ENCODE peak calls at places on chromosomes 6 and 20, in four cellular contexts. Y is GM23248, I is IMR-90, G is fibroblast of lung. L is an unnamed sample. For H3K27me3, the result is how much of the 10 kb centered on the place peaks cover.

GRCh38 chr6:79984261-79984660 is 20.2 kb upstream of the TTK start:
- DNase-seq in Y (peak), I (no peak), G (no peak), L (peak)

GRCh38 chr20:20513720-20514119 is 145.8 kb downstream of the INSM1 start:
- DNase-seq in Y (no peak), I (no peak), G (no peak), L (no peak)

GRCh38 chr6:157861814-157862213 is 38.8 kb downstream of the SNX9 start:
- DNase-seq in Y (peak), I (peak), G (peak), L (peak)

GRCh38 chr6:11120273-11121005 is 8.9 kb upstream of the ERVFRD-1 start:
- DNase-seq in Y (peak), I (peak), G (peak), L (peak)

GRCh38 chr6:146913842-146914562 is 290.2 kb upstream of the STXBP5 start:
- DNase-seq in Y (peak), I (peak), G (peak), L (peak)

GRCh38 chr6:118580585-118581419 is 32.7 kb downstream of the PLN start:
- DNase-seq in Y (peak), I (peak), G (peak), L (peak)

GRCh38 chr20:23086056-23086551 is at the start of gene CD93:
- DNase-seq in Y (peak), I (peak), G (no peak), L (peak)

GRCh38 chr6:55953384-55953783 is 78.0 kb upstream of the BMP5 start:
- DNase-seq in Y (peak), I (peak), G (peak), L (peak)

GRCh38 chr6:26087284-26088115 is at the start of gene HFE:
- DNase-seq in Y (peak), I (peak), G (peak), L (peak)

GRCh38 chr20:62030834-62031434 is 34.7 kb downstream of the TAF4 start:
- DNase-seq in Y (no peak), I (no peak), G (no peak), L (no peak)

GRCh38 chr6:97440590-97441176 is 157.7 kb upstream of the MMS22L start:
- DNase-seq in Y (peak), I (peak), G (peak), L (peak)

GRCh38 chr20:41786158-41786557 is 168.0 kb upstream of the CHD6 start:
- DNase-seq in Y (peak), I (peak), G (peak), L (no peak)

GRCh38 chr6:15481892-15482291 is 180.9 kb downstream of the DTNBP1 start:
- DNase-seq in Y (no peak), I (no peak), G (no peak), L (no peak)

GRCh38 chr6:83867043-83867442 is 7.6 kb downstream of the CYB5R4 start:
- DNase-seq in Y (no peak), I (no peak), G (no peak), L (no peak)

GRCh38 chr6:73923899-73924485 is 228.0 kb downstream of the CD109 start:
- DNase-seq in Y (peak), I (peak), G (no peak), L (no peak)

GRCh38 chr6:79989641-79990040 is 14.8 kb upstream of the TTK start:
- DNase-seq in Y (no peak), I (no peak), G (no peak), L (no peak)

GRCh38 chr20:16397053-16397452 is 176.2 kb downstream of the KIF16B start:
- DNase-seq in Y (peak), I (no peak), G (peak), L (peak)

GRCh38 chr6:83908813-83909212 is 49.3 kb downstream of the CYB5R4 start:
- DNase-seq in Y (peak), I (peak), G (no peak), L (peak)

GRCh38 chr20:62733250-62733842 is 24.7 kb downstream of the NTSR1 start:
- DNase-seq in Y (no peak), I (no peak), G (no peak), L (no peak)

GRCh38 chr20:33563788-33564187 is 73.9 kb downstream of the CBFA2T2 start:
- DNase-seq in Y (no peak), I (no peak), G (no peak), L (no peak)

GRCh38 chr20:62368629-62369507 is 1.8 kb upstream of the LAMA5 start:
- DNase-seq in Y (peak), I (peak), G (peak), L (no peak)

GRCh38 chr20:25283221-25283951 is 35.5 kb downstream of the PYGB start:
- DNase-seq in Y (no peak), I (no peak), G (no peak), L (no peak)

GRCh38 chr6:90319979-90320667 is 23.5 kb upstream of the BACH2 start:
- DNase-seq in Y (no peak), I (no peak), G (no peak), L (no peak)

GRCh38 chr6:42428326-42429041 is 23.2 kb downstream of the TRERF1 start:
- DNase-seq in Y (peak), I (peak), G (peak), L (peak)

GRCh38 chr6:157235600-157236039 is 87.7 kb downstream of the TMEM242 start:
- DNase-seq in Y (peak), I (peak), G (peak), L (peak)

GRCh38 chr6:117536317-117536716 is 53.8 kb downstream of the DCBLD1 start:
- DNase-seq in Y (no peak), I (peak), G (peak), L (peak)

GRCh38 chr6:38115633-38116022 is 296.1 kb downstream of the ZFAND3 start:
- DNase-seq in Y (no peak), I (no peak), G (no peak), L (no peak)

GRCh38 chr6:169230923-169231789 is 22.5 kb downstream of the THBS2 start:
- DNase-seq in Y (no peak), I (no peak), G (no peak), L (no peak)

GRCh38 chr6:137892271-137892708 is 25.2 kb downstream of the TNFAIP3 start:
- DNase-seq in Y (peak), I (peak), G (peak), L (peak)
- H3K27me3 ChIP-seq in Y (under half), I (under half), G (under half), L (under half)

GRCh38 chr20:31597483-31597858 is 7.6 kb upstream of the ID1 start:
- DNase-seq in Y (no peak), I (no peak), G (no peak), L (no peak)
- H3K27ac ChIP-seq in Y (peak), I (no peak), G (peak), L (no peak)

DNA sequence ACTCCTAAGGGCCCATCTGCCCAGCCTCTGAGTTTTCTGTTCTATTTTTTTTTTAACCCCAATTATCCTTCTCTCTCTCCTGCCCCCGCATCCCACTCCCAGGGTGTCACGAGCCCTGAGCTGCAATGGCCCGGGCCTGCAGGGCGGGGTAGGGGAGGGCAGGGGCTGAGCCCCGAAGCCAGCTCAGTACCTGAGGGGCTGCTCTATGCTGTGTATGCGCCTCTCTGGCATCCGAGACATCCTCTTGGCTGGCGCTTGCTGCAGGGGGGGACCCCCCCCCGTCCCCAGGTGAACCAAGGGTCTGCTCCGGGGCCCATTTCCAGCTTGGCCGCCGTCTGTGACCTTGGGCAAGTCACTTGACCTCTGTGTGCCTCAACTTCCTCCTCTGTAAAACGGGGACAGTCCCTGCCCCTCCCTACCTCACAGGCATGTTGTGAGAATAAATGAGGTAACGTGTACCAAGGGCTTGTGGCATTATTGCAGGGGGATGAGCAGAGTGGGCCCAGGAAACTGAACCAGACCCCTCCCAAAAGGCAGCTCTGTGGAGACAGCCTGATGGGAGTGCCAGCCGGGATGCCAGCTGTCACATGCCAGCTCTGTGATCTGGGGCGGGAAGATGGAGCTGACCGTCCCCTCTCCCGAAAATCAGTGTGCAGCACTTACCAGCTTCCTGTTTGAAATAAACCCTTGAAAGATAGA is 13.0 kb upstream of the MYL9 start:
- DNase-seq in Y (no peak), I (no peak), G (no peak), L (no peak)
- H3K4me2 ChIP-seq in Y (no peak), I (no peak), G (no peak), L (no peak)

DNA sequence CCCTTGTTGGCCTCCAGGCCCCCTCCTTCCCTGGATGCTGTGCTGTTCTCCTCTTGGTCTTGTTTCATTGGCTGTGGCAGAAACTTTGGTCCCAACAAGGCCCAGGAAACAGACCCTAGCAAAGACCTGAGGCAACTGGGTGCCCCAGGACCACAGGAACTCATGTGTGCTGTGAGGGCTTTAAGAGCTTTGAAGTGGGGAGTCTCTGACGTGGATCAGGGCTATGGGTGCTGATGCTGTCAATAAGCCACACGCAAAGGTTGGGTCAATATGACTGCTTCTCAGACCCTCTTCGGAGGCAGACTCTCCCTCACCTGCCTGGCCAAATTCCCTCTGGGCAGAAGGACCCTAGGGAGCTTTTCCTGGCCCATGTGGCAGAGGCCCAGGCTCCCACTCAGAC is 91.5 kb upstream of the MLN start:
- DNase-seq in Y (no peak), I (no peak), G (no peak), L (no peak)
- H3K27me3 ChIP-seq in Y (under half), I (half or more), G (under half), L (under half)

DNA sequence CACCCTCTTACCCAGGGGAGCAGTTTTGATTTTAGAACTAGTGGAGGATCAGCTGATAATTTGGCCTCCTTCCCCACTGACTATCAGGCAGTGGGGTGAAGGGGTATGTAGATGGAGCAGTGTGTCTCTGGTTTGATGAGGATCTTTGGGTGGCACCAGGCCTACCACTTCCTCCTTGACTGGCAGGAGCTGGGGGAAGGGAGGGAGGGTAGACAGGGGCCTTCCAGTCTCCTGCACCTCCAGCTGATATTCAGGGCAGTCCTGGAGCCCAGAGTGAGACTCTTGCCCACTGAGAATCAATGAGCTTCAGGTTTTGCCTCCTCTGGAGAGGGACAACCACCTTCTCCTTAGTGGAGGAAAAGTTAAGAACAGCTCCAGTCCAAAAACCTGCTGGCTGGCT is 3.2 kb downstream of the DEF6 start:
- DNase-seq in Y (no peak), I (no peak), G (no peak), L (no peak)
- H3K27ac ChIP-seq in Y (no peak), I (no peak), G (no peak), L (no peak)

DNA sequence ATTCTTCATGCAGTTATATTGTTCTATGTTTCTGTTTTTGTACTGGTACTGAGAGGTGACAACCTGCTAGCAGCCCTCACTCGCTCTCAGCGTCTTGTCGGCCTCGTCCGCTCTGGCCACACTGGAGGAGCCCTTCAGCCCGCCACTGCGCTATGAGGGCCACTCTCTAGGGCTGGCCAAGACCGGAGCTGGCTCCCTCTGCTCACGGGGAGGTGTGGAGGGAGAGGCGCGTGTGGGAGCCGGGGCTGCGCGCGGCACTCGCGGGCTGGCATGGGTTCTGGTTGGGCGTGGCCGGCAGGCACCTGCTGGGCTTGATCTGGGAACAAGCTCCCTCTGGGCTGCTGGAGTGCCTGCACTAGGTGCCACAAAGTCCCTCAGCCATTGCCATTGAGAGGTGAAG is 1323.8 kb upstream of the EYS start:
- DNase-seq in Y (no peak), I (no peak), G (no peak), L (no peak)
- H3K4me2 ChIP-seq in Y (no peak), I (no peak), G (no peak), L (no peak)

GRCh38 chr6:36018339-36018738 is 6.1 kb downstream of the SLC26A8 start:
- DNase-seq in Y (no peak), I (no peak), G (no peak), L (no peak)
- H3K27me3 ChIP-seq in Y (under half), I (under half), G (under half), L (under half)